ENCODE peak calls at places on chromosomes 6 and 20, in five cellular contexts. X is GM12864, D is NCI-H1436 treated with DMSO at 0.1 percent for 48 hours, I is GF-D8, L is Right ventricle myocardium superior. B is an unnamed sample.

GRCh38 chr6:74128536-74128935 is 432.5 kb downstream of the CD109 start:
- DNase-seq in D (no peak), I (no peak), X (no peak), L (no peak), B (no peak)

GRCh38 chr6:89242574-89243330 is 25.6 kb upstream of the GABRR1 start:
- DNase-seq in D (peak), L (no peak), X (no peak), I (peak), B (no peak)

GRCh38 chr20:25214824-25215223 is 19.3 kb downstream of the ENTPD6 start:
- DNase-seq in X (no peak), I (no peak), D (no peak), L (no peak), B (no peak)

GRCh38 chr20:63894358-63895201 is at the start of gene DNAJC5:
- DNase-seq in D (peak), X (peak), I (peak), L (peak), B (peak)

GRCh38 chr20:59749293-59749680 is 144.9 kb downstream of the PHACTR3 start:
- DNase-seq in D (no peak), I (no peak), X (no peak), L (peak), B (no peak)

GRCh38 chr20:62618622-62619529 is 23.4 kb upstream of the SLCO4A1 start:
- DNase-seq in I (no peak), D (no peak), L (no peak), X (peak), B (peak)

GRCh38 chr20:48339147-48339985 is 488.4 kb downstream of the PREX1 start:
- DNase-seq in D (no peak), X (peak), I (no peak), L (no peak), B (no peak)

GRCh38 chr6:149317656-149318571 is at the start of gene TAB2:
- DNase-seq in L (no peak), X (no peak), I (no peak), D (no peak), B (peak)

GRCh38 chr6:117188627-117189201 is 76.6 kb upstream of the VGLL2 start:
- DNase-seq in L (no peak), X (no peak), I (no peak), D (no peak), B (no peak)

GRCh38 chr20:2122921-2123320 is 21.3 kb downstream of the STK35 start:
- DNase-seq in L (no peak), I (no peak), D (no peak), X (no peak), B (no peak)

GRCh38 chr6:138944412-138944811 is 43.6 kb downstream of the REPS1 start:
- DNase-seq in D (no peak), I (no peak), X (no peak), L (no peak), B (no peak)

GRCh38 chr6:85402071-85402470 is 47.8 kb upstream of the NT5E start:
- DNase-seq in L (no peak), I (no peak), D (no peak), X (no peak), B (no peak)

GRCh38 chr6:91099501-91099900 is 512.6 kb upstream of the MAP3K7 start:
- DNase-seq in I (no peak), L (no peak), X (no peak), D (no peak), B (no peak)

GRCh38 chr6:130725551-130725950 is 101.7 kb upstream of the SMLR1 start:
- DNase-seq in X (no peak), L (no peak), I (no peak), D (no peak), B (no peak)

GRCh38 chr20:37359331-37359730 is 13.4 kb downstream of the SRC start:
- DNase-seq in D (no peak), I (no peak), L (no peak), X (no peak), B (no peak)

GRCh38 chr6:3228046-3228671 is 706 bp upstream of the TUBB2B start:
- DNase-seq in D (peak), X (no peak), I (no peak), L (no peak), B (no peak)

GRCh38 chr6:137536104-137536773 is 42.0 kb upstream of the OLIG3 start:
- DNase-seq in I (no peak), X (no peak), D (no peak), L (no peak), B (no peak)